ENCODE peak calls at places on chromosomes 6 and 20, in ten cellular contexts. One of them, this sample, is unnamed.

GRCh38 chr20:32546918-32547752 is 38.0 kb downstream of the NOL4L start:
- DNase-seq in cardiac muscle cell: no peak
- DNase-seq in fibroblast of lung: no peak
- DNase-seq in small intestine: no peak
- DNase-seq in heart left ventricle: no peak
- DNase-seq in CD4-positive, CD25-positive, alpha-beta regulatory T cell: no peak
- DNase-seq in CD8-positive, alpha-beta memory T cell: no peak
- DNase-seq in psoas muscle: no peak
- DNase-seq in lower lobe of right lung: no peak
- DNase-seq in Peyer's patch: no peak
- DNase-seq in this sample: no peak

GRCh38 chr6:67608099-67608749 is 1026.9 kb upstream of the ADGRB3 start:
- DNase-seq in small intestine: no peak
- DNase-seq in cardiac muscle cell: no peak
- DNase-seq in CD4-positive, CD25-positive, alpha-beta regulatory T cell: no peak
- DNase-seq in heart left ventricle: no peak
- DNase-seq in CD8-positive, alpha-beta memory T cell: no peak
- DNase-seq in fibroblast of lung: no peak
- DNase-seq in lower lobe of right lung: no peak
- DNase-seq in psoas muscle: no peak
- DNase-seq in Peyer's patch: no peak
- DNase-seq in this sample: no peak

GRCh38 chr6:159170333-159170672 is 1.1 kb downstream of the FNDC1 start:
- DNase-seq in psoas muscle: no peak
- DNase-seq in CD8-positive, alpha-beta memory T cell: no peak
- DNase-seq in lower lobe of right lung: no peak
- DNase-seq in fibroblast of lung: no peak
- DNase-seq in heart left ventricle: no peak
- DNase-seq in Peyer's patch: no peak
- DNase-seq in small intestine: no peak
- DNase-seq in cardiac muscle cell: no peak
- DNase-seq in CD4-positive, CD25-positive, alpha-beta regulatory T cell: no peak
- DNase-seq in this sample: no peak

GRCh38 chr6:166477647-166478365 is 95.1 kb upstream of the MPC1 start:
- DNase-seq in fibroblast of lung: no peak
- DNase-seq in psoas muscle: peak; percentile 39
- DNase-seq in cardiac muscle cell: no peak
- DNase-seq in CD4-positive, CD25-positive, alpha-beta regulatory T cell: no peak
- DNase-seq in lower lobe of right lung: no peak
- DNase-seq in Peyer's patch: peak; percentile 42
- DNase-seq in heart left ventricle: no peak
- DNase-seq in CD8-positive, alpha-beta memory T cell: no peak
- DNase-seq in small intestine: no peak
- DNase-seq in this sample: no peak

GRCh38 chr6:12196326-12196936 is 93.7 kb upstream of the EDN1 start:
- DNase-seq in Peyer's patch: no peak
- DNase-seq in fibroblast of lung: peak; percentile 37
- DNase-seq in small intestine: no peak
- DNase-seq in CD8-positive, alpha-beta memory T cell: no peak
- DNase-seq in heart left ventricle: no peak
- DNase-seq in psoas muscle: no peak
- DNase-seq in cardiac muscle cell: no peak
- DNase-seq in CD4-positive, CD25-positive, alpha-beta regulatory T cell: no peak
- DNase-seq in lower lobe of right lung: no peak
- DNase-seq in this sample: no peak

GRCh38 chr6:32075781-32076494 is 33.2 kb downstream of the TNXB start:
- DNase-seq in fibroblast of lung: no peak
- DNase-seq in small intestine: no peak
- DNase-seq in psoas muscle: peak; percentile 54
- DNase-seq in CD8-positive, alpha-beta memory T cell: no peak
- DNase-seq in CD4-positive, CD25-positive, alpha-beta regulatory T cell: no peak
- DNase-seq in Peyer's patch: no peak
- DNase-seq in heart left ventricle: no peak
- DNase-seq in cardiac muscle cell: no peak
- DNase-seq in lower lobe of right lung: no peak
- DNase-seq in this sample: no peak

GRCh38 chr6:71168233-71168765 is 120.3 kb upstream of the OGFRL1 start:
- DNase-seq in fibroblast of lung: no peak
- DNase-seq in small intestine: no peak
- DNase-seq in psoas muscle: no peak
- DNase-seq in cardiac muscle cell: no peak
- DNase-seq in Peyer's patch: no peak
- DNase-seq in lower lobe of right lung: no peak
- DNase-seq in CD4-positive, CD25-positive, alpha-beta regulatory T cell: no peak
- DNase-seq in CD8-positive, alpha-beta memory T cell: no peak
- DNase-seq in heart left ventricle: no peak
- DNase-seq in this sample: no peak

GRCh38 chr6:150490586-150490985 is 109.1 kb upstream of the PLEKHG1 start:
- DNase-seq in heart left ventricle: no peak
- DNase-seq in small intestine: no peak
- DNase-seq in cardiac muscle cell: no peak
- DNase-seq in lower lobe of right lung: no peak
- DNase-seq in CD8-positive, alpha-beta memory T cell: no peak
- DNase-seq in psoas muscle: no peak
- DNase-seq in Peyer's patch: no peak
- DNase-seq in fibroblast of lung: no peak
- DNase-seq in CD4-positive, CD25-positive, alpha-beta regulatory T cell: no peak
- DNase-seq in this sample: no peak

GRCh38 chr6:166541366-166541765 is 45.1 kb downstream of the RAMACL start:
- DNase-seq in small intestine: no peak
- DNase-seq in psoas muscle: no peak
- DNase-seq in CD4-positive, CD25-positive, alpha-beta regulatory T cell: peak; percentile 41
- DNase-seq in Peyer's patch: no peak
- DNase-seq in lower lobe of right lung: no peak
- DNase-seq in fibroblast of lung: no peak
- DNase-seq in heart left ventricle: no peak
- DNase-seq in cardiac muscle cell: no peak
- DNase-seq in CD8-positive, alpha-beta memory T cell: no peak
- DNase-seq in this sample: peak; percentile 43

GRCh38 chr6:309947-310346 is 17.7 kb downstream of the DUSP22 start:
- DNase-seq in CD4-positive, CD25-positive, alpha-beta regulatory T cell: no peak
- DNase-seq in lower lobe of right lung: no peak
- DNase-seq in CD8-positive, alpha-beta memory T cell: no peak
- DNase-seq in psoas muscle: no peak
- DNase-seq in small intestine: no peak
- DNase-seq in heart left ventricle: no peak
- DNase-seq in fibroblast of lung: no peak
- DNase-seq in Peyer's patch: peak; percentile 50
- DNase-seq in cardiac muscle cell: no peak
- DNase-seq in this sample: no peak

GRCh38 chr6:38573800-38574395 is 65.8 kb downstream of the BTBD9 start:
- DNase-seq in CD8-positive, alpha-beta memory T cell: no peak
- DNase-seq in small intestine: no peak
- DNase-seq in fibroblast of lung: peak; percentile 17
- DNase-seq in psoas muscle: no peak
- DNase-seq in cardiac muscle cell: no peak
- DNase-seq in CD4-positive, CD25-positive, alpha-beta regulatory T cell: no peak
- DNase-seq in Peyer's patch: no peak
- DNase-seq in heart left ventricle: no peak
- DNase-seq in lower lobe of right lung: no peak
- DNase-seq in this sample: no peak

GRCh38 chr6:42532038-42532669 is 31.7 kb upstream of the UBR2 start:
- DNase-seq in Peyer's patch: no peak
- DNase-seq in CD8-positive, alpha-beta memory T cell: peak; percentile 26
- DNase-seq in psoas muscle: no peak
- DNase-seq in heart left ventricle: no peak
- DNase-seq in cardiac muscle cell: peak; percentile 77
- DNase-seq in lower lobe of right lung: no peak
- DNase-seq in small intestine: peak; percentile 69
- DNase-seq in fibroblast of lung: peak; percentile 79
- DNase-seq in CD4-positive, CD25-positive, alpha-beta regulatory T cell: peak; percentile 69
- DNase-seq in this sample: no peak

DNA sequence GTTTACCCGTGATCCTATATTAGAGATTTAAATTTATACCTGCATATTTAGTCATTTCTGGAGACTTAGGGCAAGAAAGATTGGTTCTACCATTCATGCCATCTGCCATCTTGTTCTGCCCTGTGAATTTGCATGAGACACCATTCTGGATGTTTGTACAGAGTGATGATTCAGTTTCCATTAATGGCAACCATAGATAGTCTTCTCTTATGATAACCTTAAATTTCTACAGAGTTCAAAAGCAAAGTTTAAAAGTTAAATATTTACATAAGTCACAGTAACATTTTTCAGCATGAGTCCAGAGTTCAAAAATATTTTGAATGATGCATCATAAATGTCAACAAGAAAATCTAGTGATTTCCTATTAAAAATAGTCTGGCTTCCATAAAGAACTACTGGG is 23.2 kb downstream of the PLCB1 start:
- DNase-seq in psoas muscle: no peak
- DNase-seq in CD4-positive, CD25-positive, alpha-beta regulatory T cell: no peak
- DNase-seq in Peyer's patch: no peak
- DNase-seq in small intestine: no peak
- DNase-seq in lower lobe of right lung: no peak
- DNase-seq in heart left ventricle: no peak
- DNase-seq in CD8-positive, alpha-beta memory T cell: no peak
- DNase-seq in cardiac muscle cell: no peak
- DNase-seq in fibroblast of lung: no peak
- DNase-seq in this sample: no peak
- H3K36me3 ChIP-seq in psoas muscle: no peaks in the 10 kb centered on the region
- H3K36me3 ChIP-seq in CD4-positive, CD25-positive, alpha-beta regulatory T cell: no peaks in the 10 kb centered on the region
- H3K36me3 ChIP-seq in Peyer's patch: no peaks in the 10 kb centered on the region
- H3K36me3 ChIP-seq in small intestine: no peaks in the 10 kb centered on the region
- H3K36me3 ChIP-seq in lower lobe of right lung: no peaks in the 10 kb centered on the region
- H3K36me3 ChIP-seq in heart left ventricle: no peaks in the 10 kb centered on the region
- H3K36me3 ChIP-seq in CD8-positive, alpha-beta memory T cell: no peaks in the 10 kb centered on the region
- H3K36me3 ChIP-seq in cardiac muscle cell: no peaks in the 10 kb centered on the region
- H3K36me3 ChIP-seq in fibroblast of lung: no peaks in the 10 kb centered on the region
- H3K36me3 ChIP-seq in this sample: no peaks in the 10 kb centered on the region

GRCh38 chr6:43680583-43681120 is 6.9 kb downstream of the MRPS18A start:
- DNase-seq in small intestine: no peak
- DNase-seq in fibroblast of lung: no peak
- DNase-seq in cardiac muscle cell: no peak
- DNase-seq in CD4-positive, CD25-positive, alpha-beta regulatory T cell: no peak
- DNase-seq in psoas muscle: no peak
- DNase-seq in heart left ventricle: no peak
- DNase-seq in Peyer's patch: no peak
- DNase-seq in lower lobe of right lung: no peak
- DNase-seq in CD8-positive, alpha-beta memory T cell: no peak
- DNase-seq in this sample: no peak
- H3K36me3 ChIP-seq in small intestine: peaks cover 15% of the 10 kb centered on the region
- H3K36me3 ChIP-seq in fibroblast of lung: peaks cover 8% of the 10 kb centered on the region
- H3K36me3 ChIP-seq in cardiac muscle cell: peaks cover 16% of the 10 kb centered on the region
- H3K36me3 ChIP-seq in CD4-positive, CD25-positive, alpha-beta regulatory T cell: peaks cover 63% of the 10 kb centered on the region
- H3K36me3 ChIP-seq in psoas muscle: no peaks in the 10 kb centered on the region
- H3K36me3 ChIP-seq in heart left ventricle: peaks cover 59% of the 10 kb centered on the region
- H3K36me3 ChIP-seq in Peyer's patch: no peaks in the 10 kb centered on the region
- H3K36me3 ChIP-seq in lower lobe of right lung: peaks cover 60% of the 10 kb centered on the region
- H3K36me3 ChIP-seq in CD8-positive, alpha-beta memory T cell: peaks cover 54% of the 10 kb centered on the region
- H3K36me3 ChIP-seq in this sample: peaks cover 57% of the 10 kb centered on the region

GRCh38 chr20:41355598-41356203 is 10.9 kb downstream of the EMILIN3 start:
- DNase-seq in Peyer's patch: no peak
- DNase-seq in lower lobe of right lung: no peak
- DNase-seq in cardiac muscle cell: no peak
- DNase-seq in fibroblast of lung: no peak
- DNase-seq in small intestine: no peak
- DNase-seq in CD8-positive, alpha-beta memory T cell: no peak
- DNase-seq in heart left ventricle: no peak
- DNase-seq in psoas muscle: peak; percentile 30
- DNase-seq in CD4-positive, CD25-positive, alpha-beta regulatory T cell: no peak
- DNase-seq in this sample: no peak
- H3K36me3 ChIP-seq in Peyer's patch: no peaks in the 10 kb centered on the region
- H3K36me3 ChIP-seq in lower lobe of right lung: peaks cover 25% of the 10 kb centered on the region
- H3K36me3 ChIP-seq in cardiac muscle cell: no peaks in the 10 kb centered on the region
- H3K36me3 ChIP-seq in fibroblast of lung: no peaks in the 10 kb centered on the region
- H3K36me3 ChIP-seq in small intestine: peaks cover 19% of the 10 kb centered on the region
- H3K36me3 ChIP-seq in CD8-positive, alpha-beta memory T cell: no peaks in the 10 kb centered on the region
- H3K36me3 ChIP-seq in heart left ventricle: peaks cover 50% of the 10 kb centered on the region
- H3K36me3 ChIP-seq in psoas muscle: no peaks in the 10 kb centered on the region
- H3K36me3 ChIP-seq in CD4-positive, CD25-positive, alpha-beta regulatory T cell: no peaks in the 10 kb centered on the region
- H3K36me3 ChIP-seq in this sample: no peaks in the 10 kb centered on the region

GRCh38 chr6:30676660-30677270 is 4.0 kb upstream of the DHX16 start:
- DNase-seq in fibroblast of lung: no peak
- DNase-seq in small intestine: no peak
- DNase-seq in cardiac muscle cell: no peak
- DNase-seq in CD8-positive, alpha-beta memory T cell: no peak
- DNase-seq in psoas muscle: no peak
- DNase-seq in Peyer's patch: no peak
- DNase-seq in CD4-positive, CD25-positive, alpha-beta regulatory T cell: no peak
- DNase-seq in lower lobe of right lung: no peak
- DNase-seq in heart left ventricle: no peak
- DNase-seq in this sample: no peak

GRCh38 chr6:30681696-30682180 is 4.7 kb downstream of the PPP1R18 start:
- DNase-seq in heart left ventricle: no peak
- DNase-seq in lower lobe of right lung: no peak
- DNase-seq in fibroblast of lung: no peak
- DNase-seq in small intestine: no peak
- DNase-seq in CD4-positive, CD25-positive, alpha-beta regulatory T cell: no peak
- DNase-seq in cardiac muscle cell: no peak
- DNase-seq in Peyer's patch: no peak
- DNase-seq in psoas muscle: no peak
- DNase-seq in CD8-positive, alpha-beta memory T cell: no peak
- DNase-seq in this sample: no peak

GRCh38 chr6:30678964-30679726 is 6.3 kb upstream of the DHX16 start:
- DNase-seq in small intestine: peak; percentile 81
- DNase-seq in heart left ventricle: peak; percentile 87
- DNase-seq in Peyer's patch: peak; percentile 94
- DNase-seq in fibroblast of lung: peak; percentile 79
- DNase-seq in cardiac muscle cell: peak; percentile 87
- DNase-seq in psoas muscle: peak; percentile 93
- DNase-seq in lower lobe of right lung: peak; percentile 91
- DNase-seq in CD4-positive, CD25-positive, alpha-beta regulatory T cell: peak; percentile 92
- DNase-seq in CD8-positive, alpha-beta memory T cell: peak; percentile 90
- DNase-seq in this sample: peak; percentile 87

GRCh38 chr6:30682181-30683117 is 4.0 kb downstream of the PPP1R18 start:
- DNase-seq in psoas muscle: peak; percentile 89
- DNase-seq in small intestine: peak; percentile 75
- DNase-seq in CD8-positive, alpha-beta memory T cell: peak; percentile 92
- DNase-seq in heart left ventricle: peak; percentile 89
- DNase-seq in lower lobe of right lung: peak; percentile 91
- DNase-seq in cardiac muscle cell: peak; percentile 68
- DNase-seq in CD4-positive, CD25-positive, alpha-beta regulatory T cell: peak; percentile 96
- DNase-seq in Peyer's patch: peak; percentile 97
- DNase-seq in fibroblast of lung: peak; percentile 94
- DNase-seq in this sample: peak; percentile 89

DNA sequence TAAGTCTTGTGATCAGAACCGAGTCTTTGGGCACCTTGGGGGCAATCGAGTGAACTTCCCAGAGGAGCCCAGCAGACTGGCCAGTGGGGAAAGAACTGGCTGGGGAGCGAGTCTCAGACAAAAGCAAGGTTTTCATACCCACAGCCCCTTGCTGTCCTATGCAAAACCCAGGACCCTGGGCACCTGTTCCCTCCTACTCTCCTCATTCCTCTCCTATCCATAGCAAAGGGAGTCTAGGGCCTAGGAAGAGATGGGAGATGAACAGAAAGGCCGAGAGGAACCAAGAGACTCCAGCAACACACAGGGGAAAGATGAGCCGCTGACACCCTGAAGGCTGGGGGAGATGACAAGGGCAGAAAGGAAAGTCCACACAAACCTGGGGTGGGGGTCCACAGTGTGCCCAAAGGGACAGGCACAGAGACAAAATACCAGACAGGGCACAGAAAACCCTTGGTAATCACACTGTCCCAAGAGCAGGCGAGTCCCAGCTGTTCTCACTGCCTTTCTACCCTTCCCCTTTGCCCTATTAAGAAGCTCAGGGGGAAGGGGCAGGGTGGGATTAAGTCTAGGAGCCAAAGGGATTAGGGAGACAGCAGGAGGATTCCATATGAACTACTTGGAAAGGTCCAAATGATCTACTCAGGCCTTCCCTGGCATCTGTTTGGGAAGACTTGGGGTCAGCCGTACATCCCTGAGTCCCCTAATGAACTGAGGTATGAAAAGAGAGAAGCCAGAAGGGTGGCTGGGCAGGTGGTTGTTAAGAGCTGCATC is 6.5 kb downstream of the PPP1R18 start:
- DNase-seq in lower lobe of right lung: no peak
- DNase-seq in CD8-positive, alpha-beta memory T cell: no peak
- DNase-seq in cardiac muscle cell: no peak
- DNase-seq in fibroblast of lung: no peak
- DNase-seq in Peyer's patch: no peak
- DNase-seq in psoas muscle: no peak
- DNase-seq in heart left ventricle: no peak
- DNase-seq in CD4-positive, CD25-positive, alpha-beta regulatory T cell: no peak
- DNase-seq in small intestine: no peak
- DNase-seq in this sample: no peak
- H3K36me3 ChIP-seq in lower lobe of right lung: peaks cover 51% of the 10 kb centered on the region
- H3K36me3 ChIP-seq in CD8-positive, alpha-beta memory T cell: peaks cover 30% of the 10 kb centered on the region
- H3K36me3 ChIP-seq in cardiac muscle cell: peaks cover 21% of the 10 kb centered on the region
- H3K36me3 ChIP-seq in fibroblast of lung: peaks cover 29% of the 10 kb centered on the region
- H3K36me3 ChIP-seq in Peyer's patch: no peaks in the 10 kb centered on the region
- H3K36me3 ChIP-seq in psoas muscle: peaks cover 5% of the 10 kb centered on the region
- H3K36me3 ChIP-seq in heart left ventricle: peaks cover 47% of the 10 kb centered on the region
- H3K36me3 ChIP-seq in CD4-positive, CD25-positive, alpha-beta regulatory T cell: peaks cover 36% of the 10 kb centered on the region
- H3K36me3 ChIP-seq in small intestine: no peaks in the 10 kb centered on the region
- H3K36me3 ChIP-seq in this sample: peaks cover 32% of the 10 kb centered on the region

This sample was measured in CD4-positive, alpha-beta memory T cell.